ENCODE peak calls at places on chromosomes 4 and X, in five cellular contexts. W is neural progenitor cell, L is lung, G is iPS DF 6.9, Z is neuronal stem cell. K is an unnamed sample.

GRCh38 chr4:22019676-22020075 is 71.1 kb upstream of the KCNIP4 start:
- DNase-seq in W (no peak), L (no peak), G (no peak), Z (no peak), K (no peak)

GRCh38 chrX:47321386-47321785 is 49.0 kb upstream of the ZNF157 start:
- DNase-seq in W (peak; percentile 92), L (peak; percentile 52), G (no peak), Z (peak; percentile 57), K (peak; percentile 81)

GRCh38 chr4:147037089-147037488 is 91.4 kb upstream of the TTC29 start:
- DNase-seq in W (no peak), L (no peak), G (no peak), Z (no peak), K (no peak)

GRCh38 chr4:44257461-44257860 is 191.1 kb downstream of the KCTD8 start:
- DNase-seq in W (no peak), L (no peak), G (no peak), Z (no peak), K (no peak)

GRCh38 chrX:136273986-136274385 is 22.8 kb upstream of the MAP7D3 start:
- DNase-seq in W (no peak), L (no peak), G (no peak), Z (no peak), K (no peak)

GRCh38 chrX:97704474-97704873 is 820.8 kb downstream of the RPA4 start:
- DNase-seq in W (no peak), L (no peak), G (no peak), Z (no peak), K (no peak)

GRCh38 chr4:57043304-57044251 is 64.9 kb downstream of the POLR2B start:
- DNase-seq in W (no peak), L (no peak), G (no peak), Z (no peak), K (peak; percentile 91)

GRCh38 chr4:10312568-10312967 is 144.7 kb downstream of the ZNF518B start:
- DNase-seq in W (no peak), L (no peak), G (no peak), Z (no peak), K (no peak)

GRCh38 chrX:107731831-107732502 is 43.6 kb downstream of the TSC22D3 start:
- DNase-seq in W (peak; percentile 36), L (peak; percentile 92), G (no peak), Z (no peak), K (peak; percentile 97)

GRCh38 chr4:157984285-157984911 is 188.4 kb downstream of the GASK1B start:
- DNase-seq in W (no peak), L (no peak), G (no peak), Z (no peak), K (no peak)

GRCh38 chrX:1391707-1392375 is at the start of gene SLC25A6:
- DNase-seq in W (peak; percentile 99), L (peak; percentile 98), G (peak; percentile 84), Z (peak; percentile 98), K (peak; percentile 99)

GRCh38 chr4:78650106-78651021 is 98.8 kb downstream of the ANXA3 start:
- DNase-seq in W (no peak), L (no peak), G (no peak), Z (no peak), K (peak; percentile 7)

GRCh38 chr4:143403551-143403816 is 66.8 kb downstream of the GAB1 start:
- DNase-seq in W (no peak), L (no peak), G (no peak), Z (no peak), K (no peak)

GRCh38 chr4:164945146-164945545 is 32.3 kb downstream of the TRIM61 start:
- DNase-seq in W (no peak), L (no peak), G (no peak), Z (no peak), K (peak; percentile 12)

GRCh38 chr4:76663794-76664193 is 228.8 kb downstream of the SHROOM3 start:
- DNase-seq in W (no peak), L (no peak), G (no peak), Z (no peak), K (no peak)

GRCh38 chr4:185742766-185743165 is 69.2 kb downstream of the SORBS2 start:
- DNase-seq in W (no peak), L (no peak), G (no peak), Z (no peak), K (no peak)

GRCh38 chrX:20742106-20742505 is 475.4 kb upstream of the RPS6KA3 start:
- DNase-seq in W (no peak), L (no peak), G (no peak), Z (no peak), K (no peak)

GRCh38 chr4:125703443-125703842 is 388.7 kb downstream of the FAT4 start:
- DNase-seq in W (no peak), L (no peak), G (no peak), Z (no peak), K (no peak)

GRCh38 chr4:77177196-77177595 is 20.2 kb downstream of the CCNG2 start:
- DNase-seq in W (peak; percentile 97), L (no peak), G (no peak), Z (peak; percentile 82), K (no peak)

GRCh38 chrX:72305286-72306084 is at the start of gene CITED1:
- DNase-seq in W (peak; percentile 54), L (no peak), G (no peak), Z (peak; percentile 18), K (no peak)

GRCh38 chrX:16524327-16524726 is 125.6 kb upstream of the S100G start:
- DNase-seq in W (no peak), L (no peak), G (no peak), Z (no peak), K (no peak)

GRCh38 chr4:95362906-95363578 is 185.7 kb downstream of the UNC5C start:
- DNase-seq in W (peak; percentile 49), L (no peak), G (no peak), Z (no peak), K (peak; percentile 32)

GRCh38 chrX:136065044-136065671 is 79.9 kb downstream of the SLC9A6 start:
- DNase-seq in W (no peak), L (peak; percentile 32), G (no peak), Z (no peak), K (peak; percentile 5)

GRCh38 chr4:82450966-82451755 is 20.8 kb downstream of the ENOPH1 start:
- DNase-seq in W (no peak), L (no peak), G (no peak), Z (no peak), K (no peak)

GRCh38 chr4:126850286-126850685 is 782.5 kb upstream of the INTU start:
- DNase-seq in W (no peak), L (no peak), G (no peak), Z (no peak), K (peak; percentile 83)

GRCh38 chr4:143311924-143312323 is 24.8 kb upstream of the GAB1 start:
- DNase-seq in W (no peak), L (no peak), G (no peak), Z (no peak), K (no peak)

GRCh38 chr4:122857160-122857559 is 30.5 kb downstream of the FGF2 start:
- DNase-seq in W (no peak), L (no peak), G (no peak), Z (no peak), K (no peak)

GRCh38 chrX:45824471-45824870 is 623.8 kb upstream of the DIPK2B start:
- DNase-seq in W (peak; percentile 30), L (no peak), G (no peak), Z (no peak), K (no peak)

GRCh38 chrX:37405954-37406353 is 56.8 kb downstream of the PRRG1 start:
- DNase-seq in W (no peak), L (no peak), G (no peak), Z (no peak), K (peak; percentile 84)

GRCh38 chrX:20594985-20595384 is 328.3 kb upstream of the RPS6KA3 start:
- DNase-seq in W (peak; percentile 38), L (no peak), G (peak; percentile 2), Z (peak; percentile 0), K (peak; percentile 4)

GRCh38 chrX:119686087-119686639 is 6.8 kb downstream of the SEPTIN6 start:
- DNase-seq in W (no peak), L (no peak), G (no peak), Z (no peak), K (peak; percentile 20)

DNA sequence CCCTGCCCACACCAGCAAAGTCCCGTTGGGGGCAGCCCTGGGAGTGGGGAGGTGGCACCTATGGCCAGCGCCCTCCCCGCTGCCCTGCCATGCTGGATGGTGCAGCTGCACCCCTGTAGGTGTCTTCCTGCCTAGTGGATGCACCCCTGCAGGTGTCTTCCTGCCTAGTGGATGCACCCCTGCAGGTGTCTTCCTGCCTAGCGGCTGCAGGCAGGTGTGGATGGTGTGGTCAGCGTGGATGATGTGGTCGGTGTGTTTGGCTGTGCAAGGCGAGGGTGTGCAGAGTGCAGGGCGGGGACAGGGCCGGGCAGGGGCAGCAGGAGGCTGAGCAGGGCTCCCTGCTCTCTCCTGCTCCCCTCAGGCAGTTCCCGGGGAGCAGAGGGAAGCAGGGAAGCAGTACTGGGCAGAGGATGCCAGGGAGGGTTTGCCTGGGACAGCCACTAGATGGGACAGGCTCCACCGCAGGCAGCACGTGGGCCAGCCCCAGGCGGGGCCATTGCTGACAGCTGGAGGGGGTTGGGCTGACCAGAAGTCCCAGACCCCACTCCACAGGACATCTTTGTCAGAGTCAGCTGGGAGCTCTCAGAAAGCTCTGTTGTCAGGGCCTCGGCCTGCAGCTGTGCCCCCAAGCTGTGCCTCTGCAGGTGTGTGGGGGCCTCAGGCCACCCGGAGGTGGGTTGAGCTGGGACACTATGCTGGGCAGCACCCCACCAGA is 23.6 kb downstream of the DOK7 start:
- DNase-seq in W (peak; percentile 69), L (no peak), G (no peak), Z (no peak), K (no peak)
- H3K27me3 ChIP-seq in W (peaks cover 90% of the 10 kb centered on the region), L (no peaks in the 10 kb centered on the region), G (peaks cover 11% of the 10 kb centered on the region), Z (peaks cover 18% of the 10 kb centered on the region), K (peaks cover under 1% of the 10 kb centered on the region)

DNA sequence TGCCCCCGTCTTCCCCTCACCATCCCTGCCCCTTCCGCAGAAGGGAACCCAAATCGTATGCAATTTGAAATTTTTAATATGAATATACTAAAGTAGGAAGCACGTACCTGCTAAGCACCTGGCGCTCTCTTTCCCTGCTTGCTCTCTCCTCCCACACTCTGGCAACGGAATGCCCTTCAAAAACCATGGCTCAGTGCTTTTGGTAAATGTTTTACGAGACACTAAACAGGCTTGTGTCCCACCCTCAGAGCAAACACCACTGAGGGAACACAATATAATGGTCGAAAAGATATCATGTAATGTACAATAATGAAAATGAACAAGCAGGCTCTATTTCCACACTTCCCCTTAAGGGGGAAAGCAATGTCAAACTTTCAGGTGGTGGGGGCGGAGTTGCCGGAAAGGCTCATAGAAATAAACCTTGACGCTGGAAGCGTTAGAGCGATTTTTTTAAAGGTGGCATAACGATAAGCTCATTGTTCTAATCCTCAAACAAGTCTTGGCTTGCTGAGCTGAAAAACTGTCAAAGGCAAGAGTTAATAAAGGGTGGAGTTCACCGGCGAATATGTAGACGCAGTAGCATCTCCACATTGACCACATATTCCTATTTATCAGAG is 115.1 kb downstream of the RBM47 start:
- DNase-seq in W (no peak), L (peak; percentile 56), G (no peak), Z (no peak), K (no peak)
- H3K4me3 ChIP-seq in W (no peak overlapping the region), L (no peak overlapping the region), G (no peak overlapping the region), Z (no peak overlapping the region), K (no peak overlapping the region)

GRCh38 chrX:12975670-12975965 is 708 bp downstream of the TMSB4X start:
- DNase-seq in W (peak; percentile 78), L (no peak), G (no peak), Z (no peak), K (no peak)
- H3K4me1 ChIP-seq in W (peaks cover 47% of the 10 kb centered on the region), L (no peaks in the 10 kb centered on the region), G (no peaks in the 10 kb centered on the region), Z (peaks cover 10% of the 10 kb centered on the region), K (no peaks in the 10 kb centered on the region)

DNA sequence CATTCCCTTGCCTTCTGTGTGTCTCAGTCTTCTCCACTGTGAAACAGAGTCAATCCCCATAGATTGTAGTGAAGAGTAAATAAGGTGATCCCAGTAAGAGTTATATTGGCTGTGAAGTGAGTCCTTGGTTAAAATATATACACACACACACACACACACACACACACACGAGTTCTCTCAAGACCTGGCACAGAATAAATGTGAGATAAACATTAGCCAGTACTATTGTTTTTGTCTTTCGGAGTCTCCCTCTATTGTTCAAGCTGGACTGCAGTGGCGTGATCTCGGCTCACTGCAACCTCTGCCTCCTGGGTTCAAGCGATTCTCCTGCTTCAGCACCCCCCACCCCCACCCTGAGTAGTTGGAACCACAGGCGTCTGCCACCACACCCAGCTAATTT is 44.8 kb upstream of the FAM156A start:
- DNase-seq in W (no peak), L (no peak), G (no peak), Z (no peak), K (no peak)
- H3K27me3 ChIP-seq in W (no peaks in the 10 kb centered on the region), L (peaks cover 10% of the 10 kb centered on the region), G (no peaks in the 10 kb centered on the region), Z (peaks cover 24% of the 10 kb centered on the region), K (no peaks in the 10 kb centered on the region)